ENCODE peak calls at places on chromosomes 11 and 22, in ten cellular contexts. H is GM12865; B is CD4-positive, alpha-beta T cell; F is fibroblast of mammary gland; Q is lower leg skin; T is HFFc6; I is fibroblast of the aortic adventitia; P is BE2C; W is dorsolateral prefrontal cortex; Z is CD8-positive, alpha-beta T cell. D is an unnamed sample.

GRCh38 chr22:27329966-27330645 is 471.4 kb downstream of the MN1 start:
- DNase-seq in H (no peak), B (no peak), F (no peak), Q (no peak), T (no peak), I (no peak), P (no peak), W (no peak), Z (no peak), D (peak; percentile 7)

GRCh38 chr22:30833328-30833727 is 135.2 kb downstream of the MORC2 start:
- DNase-seq in H (no peak), B (no peak), F (no peak), Q (no peak), T (no peak), I (no peak), P (no peak), W (no peak), Z (no peak), D (no peak)

GRCh38 chr11:102241026-102241425 is 76.3 kb upstream of the BIRC3 start:
- DNase-seq in H (peak; percentile 16), B (no peak), F (peak; percentile 64), Q (no peak), T (peak; percentile 20), I (no peak), P (no peak), W (no peak), Z (no peak), D (no peak)

GRCh38 chr11:63613517-63614135 is 607 bp downstream of the PLAAT3 start:
- DNase-seq in H (peak; percentile 59), B (peak; percentile 15), F (no peak), Q (no peak), T (no peak), I (peak; percentile 33), P (peak; percentile 15), W (peak; percentile 79), Z (peak; percentile 35), D (peak; percentile 80)

GRCh38 chr11:47437746-47438418 is 11.1 kb downstream of the RAPSN start:
- DNase-seq in H (no peak), B (no peak), F (no peak), Q (no peak), T (no peak), I (peak; percentile 60), P (peak; percentile 24), W (no peak), Z (no peak), D (no peak)

GRCh38 chr11:27392715-27393114 is 29.7 kb upstream of the CCDC34 start:
- DNase-seq in H (no peak), B (no peak), F (peak; percentile 19), Q (no peak), T (peak; percentile 78), I (peak; percentile 96), P (no peak), W (no peak), Z (no peak), D (no peak)

GRCh38 chr11:36398261-36398953 is 102.3 kb downstream of the PRR5L start:
- DNase-seq in H (no peak), B (no peak), F (no peak), Q (no peak), T (no peak), I (no peak), P (no peak), W (peak; percentile 72), Z (no peak), D (no peak)

GRCh38 chr11:48019230-48019584 is 38.8 kb downstream of the PTPRJ start:
- DNase-seq in H (no peak), B (no peak), F (no peak), Q (no peak), T (no peak), I (no peak), P (no peak), W (no peak), Z (no peak), D (no peak)

GRCh38 chr22:50498322-50498861 is 9.1 kb downstream of the LMF2 start:
- DNase-seq in H (peak; percentile 74), B (peak; percentile 60), F (peak; percentile 66), Q (peak; percentile 50), T (peak; percentile 39), I (peak; percentile 58), P (peak; percentile 83), W (peak; percentile 73), Z (peak; percentile 60), D (no peak)

GRCh38 chr11:128302425-128303186 is 284.8 kb downstream of the ETS1 start:
- DNase-seq in H (peak; percentile 88), B (peak; percentile 49), F (no peak), Q (no peak), T (no peak), I (no peak), P (no peak), W (no peak), Z (peak; percentile 62), D (no peak)

GRCh38 chr22:50695421-50696250 is 23.0 kb downstream of the SHANK3 start:
- DNase-seq in H (no peak), B (no peak), F (no peak), Q (peak; percentile 44), T (no peak), I (no peak), P (peak; percentile 4), W (no peak), Z (no peak), D (no peak)

GRCh38 chr22:47705350-47705749 is 942.9 kb downstream of the TBC1D22A start:
- DNase-seq in H (no peak), B (no peak), F (no peak), Q (no peak), T (no peak), I (no peak), P (no peak), W (no peak), Z (no peak), D (no peak)

GRCh38 chr22:32202539-32203180 is 2.2 kb downstream of the RFPL2 start:
- DNase-seq in H (peak; percentile 35), B (no peak), F (peak; percentile 26), Q (no peak), T (peak; percentile 44), I (peak; percentile 15), P (peak; percentile 55), W (peak; percentile 43), Z (no peak), D (no peak)
- TF ChIP-seq CTCF in H (peak; percentile 47), B (peak; percentile 35), F (peak; percentile 50), Q (no peak), T (peak; percentile 79), I (peak; percentile 52), P (peak; percentile 60), W (peak; percentile 43), Z (no peak), D (no peak)

GRCh38 chr11:43934359-43935130 is 7.9 kb upstream of the C11orf96 start:
- DNase-seq in H (no peak), B (no peak), F (no peak), Q (no peak), T (no peak), I (no peak), P (no peak), W (no peak), Z (no peak), D (peak; percentile 62)
- TF ChIP-seq CTCF in H (no peak), B (no peak), F (no peak), Q (no peak), T (no peak), I (no peak), P (no peak), W (no peak), Z (no peak), D (no peak)

GRCh38 chr11:29211205-29211604 is 805.6 kb downstream of the KCNA4 start:
- DNase-seq in H (no peak), B (no peak), F (no peak), Q (no peak), T (no peak), I (no peak), P (no peak), W (no peak), Z (no peak), D (no peak)

GRCh38 chr11:29217901-29218300 is 798.9 kb downstream of the KCNA4 start:
- DNase-seq in H (no peak), B (no peak), F (no peak), Q (no peak), T (no peak), I (no peak), P (no peak), W (no peak), Z (no peak), D (no peak)

GRCh38 chr11:29210426-29210825 is 806.4 kb downstream of the KCNA4 start:
- DNase-seq in H (no peak), B (no peak), F (no peak), Q (no peak), T (no peak), I (no peak), P (no peak), W (no peak), Z (no peak), D (no peak)

DNA sequence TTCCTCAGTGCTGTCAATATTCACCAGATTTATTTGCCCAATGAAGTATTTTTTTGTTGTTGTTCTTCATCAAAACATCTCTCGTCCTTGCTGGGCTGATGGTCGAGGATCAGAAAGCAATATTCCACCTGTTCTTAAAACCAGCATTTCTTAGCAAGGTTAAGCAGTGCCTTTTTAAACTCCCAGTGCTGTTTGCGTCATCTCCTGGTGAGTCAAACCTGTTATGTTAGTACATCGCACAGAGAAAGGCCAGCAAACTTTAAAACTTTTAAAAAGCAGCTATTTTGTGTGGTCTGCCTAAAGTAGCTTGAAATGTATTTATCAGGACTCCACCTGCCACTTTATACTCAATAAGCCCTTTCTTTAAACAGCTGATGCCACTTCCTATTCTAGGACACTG is 802.0 kb downstream of the KCNA4 start:
- DNase-seq in H (no peak), B (no peak), F (peak; percentile 6), Q (no peak), T (peak; percentile 13), I (peak; percentile 50), P (no peak), W (no peak), Z (no peak), D (no peak)
- TF ChIP-seq CTCF in H (no peak), B (no peak), F (no peak), Q (no peak), T (no peak), I (no peak), P (no peak), W (no peak), Z (no peak), D (no peak)

GRCh38 chr11:41431784-41432183 is 27.7 kb downstream of the LRRC4C start:
- DNase-seq in H (peak; percentile 31), B (no peak), F (no peak), Q (no peak), T (no peak), I (no peak), P (peak; percentile 5), W (no peak), Z (no peak), D (no peak)
- TF ChIP-seq CTCF in H (peak; percentile 43), B (no peak), F (peak; percentile 10), Q (no peak), T (peak; percentile 54), I (no peak), P (peak; percentile 57), W (peak; percentile 23), Z (no peak), D (no peak)